ENCODE peak calls at places on chromosomes 5 and 9, in five cellular contexts. One of them, this sample, is unnamed.
A peak's percentile ranks its signal among the peaks of the same experiment; 100 is the strongest.

GRCh38 chr5:176611435-176611834 is 1.5 kb upstream of the GPRIN1 start:
- DNase-seq in left ventricle myocardium inferior: peak; percentile 77
- DNase-seq in right atrium auricular region: no peak
- DNase-seq in upper lobe of left lung: peak; percentile 42
- DNase-seq in gastrocnemius medialis: peak; percentile 32
- DNase-seq in this sample: peak; percentile 38

GRCh38 chr5:55102345-55102744 is at the start of gene GZMA:
- DNase-seq in left ventricle myocardium inferior: no peak
- DNase-seq in right atrium auricular region: no peak
- DNase-seq in upper lobe of left lung: no peak
- DNase-seq in gastrocnemius medialis: no peak
- DNase-seq in this sample: no peak

GRCh38 chr5:116944171-116944570 is 369.5 kb upstream of the SEMA6A start:
- DNase-seq in left ventricle myocardium inferior: no peak
- DNase-seq in right atrium auricular region: no peak
- DNase-seq in upper lobe of left lung: no peak
- DNase-seq in gastrocnemius medialis: no peak
- DNase-seq in this sample: no peak

GRCh38 chr5:53543401-53543800 is 17.0 kb upstream of the NDUFS4 start:
- DNase-seq in left ventricle myocardium inferior: no peak
- DNase-seq in right atrium auricular region: no peak
- DNase-seq in upper lobe of left lung: no peak
- DNase-seq in gastrocnemius medialis: no peak
- DNase-seq in this sample: no peak

GRCh38 chr5:131304414-131304813 is 40.6 kb downstream of the CDC42SE2 start:
- DNase-seq in left ventricle myocardium inferior: no peak
- DNase-seq in right atrium auricular region: no peak
- DNase-seq in upper lobe of left lung: no peak
- DNase-seq in gastrocnemius medialis: no peak
- DNase-seq in this sample: no peak

GRCh38 chr5:543755-544674 is 19.8 kb upstream of the SLC9A3 start:
- DNase-seq in left ventricle myocardium inferior: peak; percentile 44
- DNase-seq in right atrium auricular region: peak; percentile 63
- DNase-seq in upper lobe of left lung: peak; percentile 67
- DNase-seq in gastrocnemius medialis: no peak
- DNase-seq in this sample: peak; percentile 19

GRCh38 chr9:2729003-2729402 is 11.7 kb downstream of the KCNV2 start:
- DNase-seq in left ventricle myocardium inferior: no peak
- DNase-seq in right atrium auricular region: no peak
- DNase-seq in upper lobe of left lung: no peak
- DNase-seq in gastrocnemius medialis: no peak
- DNase-seq in this sample: no peak

GRCh38 chr9:96494215-96494800 is 44.3 kb downstream of the HABP4 start:
- DNase-seq in left ventricle myocardium inferior: no peak
- DNase-seq in right atrium auricular region: no peak
- DNase-seq in upper lobe of left lung: no peak
- DNase-seq in gastrocnemius medialis: no peak
- DNase-seq in this sample: no peak

GRCh38 chr5:73213566-73213998 is 40.6 kb downstream of the TMEM174 start:
- DNase-seq in left ventricle myocardium inferior: no peak
- DNase-seq in right atrium auricular region: no peak
- DNase-seq in upper lobe of left lung: no peak
- DNase-seq in gastrocnemius medialis: no peak
- DNase-seq in this sample: peak; percentile 84

GRCh38 chr5:79702606-79703380 is 13.2 kb downstream of the CMYA5 start:
- DNase-seq in left ventricle myocardium inferior: no peak
- DNase-seq in right atrium auricular region: no peak
- DNase-seq in upper lobe of left lung: no peak
- DNase-seq in gastrocnemius medialis: peak; percentile 63
- DNase-seq in this sample: no peak

DNA sequence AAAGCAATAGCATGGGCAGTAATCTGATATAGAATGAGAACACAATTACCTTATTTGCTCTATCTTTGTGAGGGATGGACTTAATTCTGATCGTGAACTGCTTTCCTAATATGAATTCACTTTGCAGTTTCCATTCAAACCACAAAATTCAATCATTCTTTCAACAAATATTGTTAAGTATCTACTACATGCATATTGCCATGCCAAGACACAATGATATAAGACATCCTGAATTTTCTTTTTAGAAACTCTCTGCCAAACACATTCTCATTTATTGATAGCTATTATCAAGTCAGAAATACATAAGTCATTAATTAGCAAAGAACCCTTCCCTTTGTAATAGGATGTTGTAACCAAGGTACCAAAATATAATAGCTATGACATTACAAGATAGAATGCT is 121.6 kb upstream of the TARS1 start:
- DNase-seq in left ventricle myocardium inferior: no peak
- DNase-seq in right atrium auricular region: no peak
- DNase-seq in upper lobe of left lung: no peak
- DNase-seq in gastrocnemius medialis: no peak
- DNase-seq in this sample: no peak
- H3K4me1 ChIP-seq in left ventricle myocardium inferior: no peaks in the 10 kb centered on the region
- H3K4me1 ChIP-seq in right atrium auricular region: no peaks in the 10 kb centered on the region
- H3K4me1 ChIP-seq in upper lobe of left lung: peaks cover 4% of the 10 kb centered on the region
- H3K4me1 ChIP-seq in gastrocnemius medialis: no peaks in the 10 kb centered on the region
- H3K4me1 ChIP-seq in this sample: no peaks in the 10 kb centered on the region

GRCh38 chr9:127185931-127186781 is 63.7 kb upstream of the ANGPTL2 start:
- DNase-seq in left ventricle myocardium inferior: peak; percentile 88
- DNase-seq in right atrium auricular region: peak; percentile 97
- DNase-seq in upper lobe of left lung: peak; percentile 49
- DNase-seq in gastrocnemius medialis: peak; percentile 53
- DNase-seq in this sample: peak; percentile 82
- H3K4me1 ChIP-seq in left ventricle myocardium inferior: peaks cover 70% of the 10 kb centered on the region
- H3K4me1 ChIP-seq in right atrium auricular region: no peaks in the 10 kb centered on the region
- H3K4me1 ChIP-seq in upper lobe of left lung: peaks cover 27% of the 10 kb centered on the region
- H3K4me1 ChIP-seq in gastrocnemius medialis: peaks cover 48% of the 10 kb centered on the region
- H3K4me1 ChIP-seq in this sample: no peaks in the 10 kb centered on the region

DNA sequence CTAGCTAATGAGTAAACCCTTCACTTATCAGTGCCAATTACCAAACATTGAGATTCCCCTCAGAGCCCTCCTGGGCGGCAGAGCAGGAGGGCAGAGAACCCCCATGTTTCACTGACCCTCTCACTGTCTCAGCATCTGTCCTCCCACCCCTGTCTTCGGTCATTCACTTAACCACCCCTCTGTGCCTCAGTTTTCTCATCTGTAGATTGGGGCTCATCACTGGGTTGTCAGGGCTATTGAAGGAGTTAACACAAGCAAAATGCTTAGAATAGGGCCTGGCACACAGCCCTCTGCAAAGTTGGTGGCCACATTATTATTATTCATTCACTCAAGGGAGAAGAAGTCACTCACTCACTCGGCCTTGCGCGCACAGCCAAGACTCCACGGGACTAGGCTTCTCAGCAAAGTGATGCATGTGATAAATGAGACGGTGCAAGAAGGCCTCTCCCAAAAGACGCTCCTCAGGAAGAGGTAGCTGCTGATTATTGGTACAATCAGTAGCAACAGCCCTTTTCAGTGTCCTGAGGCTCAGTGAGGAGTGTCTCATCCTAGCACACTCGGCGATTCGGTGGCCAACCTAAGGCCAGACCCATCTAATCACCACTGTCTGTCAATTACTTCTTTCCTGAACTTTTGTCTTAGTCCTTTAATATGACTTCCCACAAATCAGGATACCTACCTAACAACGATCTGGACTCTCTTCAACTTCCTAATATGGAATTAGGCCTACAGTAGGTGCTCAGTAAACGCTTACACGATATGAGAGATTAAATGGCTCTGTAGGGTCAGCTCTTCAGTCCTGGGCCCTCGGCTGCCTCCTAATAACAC is 7.9 kb downstream of the PDGFRB start:
- DNase-seq in left ventricle myocardium inferior: no peak
- DNase-seq in right atrium auricular region: no peak
- DNase-seq in upper lobe of left lung: no peak
- DNase-seq in gastrocnemius medialis: no peak
- DNase-seq in this sample: no peak
- H3K4me1 ChIP-seq in left ventricle myocardium inferior: peaks cover 59% of the 10 kb centered on the region
- H3K4me1 ChIP-seq in right atrium auricular region: no peaks in the 10 kb centered on the region
- H3K4me1 ChIP-seq in upper lobe of left lung: peaks cover 6% of the 10 kb centered on the region
- H3K4me1 ChIP-seq in gastrocnemius medialis: no peaks in the 10 kb centered on the region
- H3K4me1 ChIP-seq in this sample: peaks cover 67% of the 10 kb centered on the region

GRCh38 chr5:61417345-61417744 is 85.3 kb downstream of the ZSWIM6 start:
- DNase-seq in left ventricle myocardium inferior: no peak
- DNase-seq in right atrium auricular region: no peak
- DNase-seq in upper lobe of left lung: no peak
- DNase-seq in gastrocnemius medialis: no peak
- DNase-seq in this sample: no peak

GRCh38 chr5:61412344-61412743 is 80.3 kb downstream of the ZSWIM6 start:
- DNase-seq in left ventricle myocardium inferior: no peak
- DNase-seq in right atrium auricular region: no peak
- DNase-seq in upper lobe of left lung: no peak
- DNase-seq in gastrocnemius medialis: no peak
- DNase-seq in this sample: no peak

GRCh38 chr5:61416010-61416409 is 84.0 kb downstream of the ZSWIM6 start:
- DNase-seq in left ventricle myocardium inferior: no peak
- DNase-seq in right atrium auricular region: no peak
- DNase-seq in upper lobe of left lung: no peak
- DNase-seq in gastrocnemius medialis: no peak
- DNase-seq in this sample: no peak

GRCh38 chr5:61416410-61416809 is 84.4 kb downstream of the ZSWIM6 start:
- DNase-seq in left ventricle myocardium inferior: no peak
- DNase-seq in right atrium auricular region: no peak
- DNase-seq in upper lobe of left lung: no peak
- DNase-seq in gastrocnemius medialis: no peak
- DNase-seq in this sample: no peak

GRCh38 chr5:61414806-61415205 is 82.7 kb downstream of the ZSWIM6 start:
- DNase-seq in left ventricle myocardium inferior: no peak
- DNase-seq in right atrium auricular region: no peak
- DNase-seq in upper lobe of left lung: no peak
- DNase-seq in gastrocnemius medialis: no peak
- DNase-seq in this sample: no peak
- H3K4me1 ChIP-seq in left ventricle myocardium inferior: peaks cover 31% of the 10 kb centered on the region
- H3K4me1 ChIP-seq in right atrium auricular region: no peaks in the 10 kb centered on the region
- H3K4me1 ChIP-seq in upper lobe of left lung: peaks cover 5% of the 10 kb centered on the region
- H3K4me1 ChIP-seq in gastrocnemius medialis: no peaks in the 10 kb centered on the region
- H3K4me1 ChIP-seq in this sample: peaks cover 41% of the 10 kb centered on the region

DNA sequence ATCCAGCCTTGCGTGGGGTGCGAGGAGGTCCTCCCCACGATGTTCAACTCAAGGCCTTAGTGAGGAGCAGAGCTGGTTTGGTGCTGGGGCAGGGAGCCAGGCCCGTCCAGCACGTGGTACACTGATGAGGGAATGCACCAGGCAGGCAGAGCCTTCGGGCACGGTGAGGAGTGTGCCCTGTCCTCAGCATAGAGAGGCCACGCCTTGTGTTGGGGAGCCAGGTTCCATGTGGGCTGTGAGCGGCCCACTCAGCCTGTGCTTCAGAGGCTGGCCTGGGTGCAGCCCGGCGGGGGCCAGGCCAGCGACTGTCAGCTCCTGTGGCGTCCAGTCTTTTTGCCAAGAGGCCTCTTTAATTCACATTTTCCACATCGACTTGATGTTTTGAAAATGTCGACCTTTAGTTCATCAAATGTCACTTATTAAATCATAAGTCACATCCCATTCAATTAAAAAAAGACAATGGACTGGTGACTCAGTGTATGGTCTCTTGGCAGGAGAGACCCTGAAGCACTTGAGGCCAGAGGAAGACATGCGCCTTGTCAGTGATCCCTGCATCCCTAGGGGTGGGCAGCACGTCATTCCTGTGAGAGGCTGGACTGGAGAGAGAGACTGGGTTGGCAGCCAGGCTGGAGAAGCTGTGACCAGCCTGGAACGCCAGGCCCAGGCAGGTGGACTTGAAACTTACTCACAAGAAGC is 21.7 kb downstream of the ERGIC1 start:
- DNase-seq in left ventricle myocardium inferior: peak; percentile 61
- DNase-seq in right atrium auricular region: peak; percentile 79
- DNase-seq in upper lobe of left lung: peak; percentile 79
- DNase-seq in gastrocnemius medialis: no peak
- DNase-seq in this sample: no peak
- H3K4me1 ChIP-seq in left ventricle myocardium inferior: peaks cover 89% of the 10 kb centered on the region
- H3K4me1 ChIP-seq in right atrium auricular region: peaks cover 2% of the 10 kb centered on the region
- H3K4me1 ChIP-seq in upper lobe of left lung: peaks cover 73% of the 10 kb centered on the region
- H3K4me1 ChIP-seq in gastrocnemius medialis: peaks cover 60% of the 10 kb centered on the region
- H3K4me1 ChIP-seq in this sample: peaks cover 86% of the 10 kb centered on the region

GRCh38 chr5:123811771-123812170 is 299.8 kb downstream of the CSNK1G3 start:
- DNase-seq in left ventricle myocardium inferior: no peak
- DNase-seq in right atrium auricular region: no peak
- DNase-seq in upper lobe of left lung: no peak
- DNase-seq in gastrocnemius medialis: no peak
- DNase-seq in this sample: no peak
- H3K4me1 ChIP-seq in left ventricle myocardium inferior: peaks cover 67% of the 10 kb centered on the region
- H3K4me1 ChIP-seq in right atrium auricular region: no peaks in the 10 kb centered on the region
- H3K4me1 ChIP-seq in upper lobe of left lung: peaks cover 25% of the 10 kb centered on the region
- H3K4me1 ChIP-seq in gastrocnemius medialis: peaks cover 50% of the 10 kb centered on the region
- H3K4me1 ChIP-seq in this sample: no peaks in the 10 kb centered on the region

This sample was measured in tibial nerve.